ENCODE peak calls at places on chromosomes 6 and 20, in ten cellular contexts. I is thyroid gland; F is naive thymus-derived CD4-positive, alpha-beta T cell; L is CD4-positive, alpha-beta memory T cell; A is kidney epithelial cell; M is GM23248; J is cardiac muscle cell; G is heart left ventricle; W is uterus; D is body of pancreas. C is an unnamed sample. For H3K27me3, the result is how much of the 10 kb centered on the place peaks cover.

GRCh38 chr20:61662946-61663460 is 402.7 kb downstream of the TAF4 start:
- DNase-seq in W (no peak), G (no peak), F (no peak), L (no peak), D (no peak), M (no peak), J (no peak), A (no peak), I (no peak), C (no peak)

GRCh38 chr6:39493174-39493573 is 170.7 kb upstream of the KCNK16 start:
- DNase-seq in A (peak), F (no peak), L (no peak), D (no peak), I (no peak), G (no peak), J (peak), W (no peak), M (peak), C (no peak)

GRCh38 chr6:77072694-77073409 is 390.4 kb downstream of the HTR1B start:
- DNase-seq in A (no peak), M (no peak), I (no peak), W (no peak), J (no peak), L (no peak), G (no peak), F (no peak), D (peak), C (no peak)

GRCh38 chr20:62606551-62607201 is 35.6 kb upstream of the SLCO4A1 start:
- DNase-seq in L (no peak), A (no peak), J (peak), M (peak), F (no peak), I (peak), G (peak), W (peak), D (peak), C (no peak)

GRCh38 chr20:30811896-30812671 is 445.4 kb upstream of the DEFB115 start:
- DNase-seq in G (peak), F (no peak), D (no peak), W (no peak), L (no peak), J (peak), M (peak), A (no peak), I (no peak), C (no peak)

GRCh38 chr6:26660096-26660425 is 515 bp upstream of the ZNF322 start:
- DNase-seq in M (peak), D (no peak), W (no peak), J (peak), G (no peak), F (peak), L (no peak), A (no peak), I (no peak), C (no peak)

GRCh38 chr6:85185977-85186376 is 263.9 kb upstream of the NT5E start:
- DNase-seq in W (no peak), D (no peak), I (no peak), M (peak), F (no peak), J (peak), A (no peak), L (no peak), G (no peak), C (no peak)

GRCh38 chr6:168851460-168852103 is 402.1 kb downstream of the THBS2 start:
- DNase-seq in D (no peak), W (no peak), A (no peak), F (no peak), J (peak), L (no peak), G (no peak), I (no peak), M (peak), C (no peak)

GRCh38 chr20:16378712-16379111 is 194.5 kb downstream of the KIF16B start:
- DNase-seq in F (no peak), M (no peak), A (no peak), L (no peak), D (no peak), G (no peak), J (no peak), I (peak), W (no peak), C (no peak)

GRCh38 chr6:912871-913663 is 220.1 kb upstream of the EXOC2 start:
- DNase-seq in I (peak), D (peak), L (no peak), A (no peak), F (no peak), W (no peak), J (peak), M (peak), G (no peak), C (no peak)

GRCh38 chr6:159414711-159415110 is 245.5 kb downstream of the FNDC1 start:
- DNase-seq in F (no peak), W (no peak), J (no peak), G (no peak), A (no peak), L (no peak), I (no peak), M (no peak), D (no peak), C (no peak)

GRCh38 chr6:38021029-38021428 is 201.5 kb downstream of the ZFAND3 start:
- DNase-seq in L (no peak), M (no peak), G (no peak), D (no peak), J (no peak), F (no peak), W (no peak), I (no peak), A (no peak), C (no peak)

GRCh38 chr6:42449917-42450313 is 1.8 kb downstream of the TRERF1 start:
- DNase-seq in L (no peak), I (no peak), D (no peak), W (no peak), G (no peak), M (peak), A (no peak), J (no peak), F (no peak), C (no peak)

DNA sequence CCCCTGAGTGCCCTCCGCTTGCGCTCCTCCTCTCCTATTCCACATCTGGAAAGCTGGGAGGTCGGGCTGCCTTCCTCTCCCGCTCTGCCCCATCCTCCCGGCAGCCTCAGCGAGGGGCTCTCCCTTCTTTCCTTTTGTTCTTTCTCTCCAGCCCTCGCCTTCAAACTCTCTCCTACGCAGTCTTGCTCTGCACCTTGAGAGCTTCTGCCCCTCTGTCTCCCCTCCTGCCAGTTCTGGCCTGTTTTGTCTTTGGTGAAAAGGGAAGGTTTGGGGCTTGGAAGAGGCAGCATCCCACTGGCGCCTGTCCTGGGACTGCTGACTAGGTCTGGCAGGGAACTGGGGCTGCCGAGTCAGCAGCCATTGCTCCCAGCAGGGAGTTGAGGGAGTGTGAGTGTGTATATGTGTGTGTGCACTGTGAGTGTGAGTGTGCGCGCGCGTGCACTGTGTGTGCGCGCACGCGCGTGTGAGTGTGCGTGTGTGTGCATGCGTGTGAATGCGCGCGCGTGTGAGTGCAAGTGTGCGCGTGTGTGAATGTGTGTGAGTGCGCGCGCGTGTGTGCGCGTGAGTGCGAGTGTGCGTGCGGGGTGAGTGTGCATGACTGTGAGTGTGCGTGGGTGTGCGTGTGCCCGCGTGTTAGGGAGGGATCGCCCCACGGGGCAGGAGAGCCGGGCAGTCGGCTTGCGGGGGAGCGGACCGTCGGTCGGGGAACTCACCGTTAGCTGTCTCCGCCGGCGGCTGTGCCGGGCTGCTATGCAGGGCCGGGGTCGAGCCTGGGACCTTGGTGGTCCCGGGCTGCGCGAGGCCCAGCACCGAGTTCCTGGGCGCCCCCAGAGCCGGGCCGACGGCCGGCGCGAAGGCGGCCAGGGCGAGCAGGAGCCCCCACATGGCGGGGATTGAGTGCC is 488 bp downstream of the CPXM1 start:
- DNase-seq in G (no peak), F (no peak), L (no peak), J (peak), A (no peak), W (no peak), D (no peak), I (no peak), M (peak), C (no peak)
- H3K4me3 ChIP-seq in G (peak), F (peak), L (peak), J (peak), A (peak), W (peak), D (no peak), I (no peak), M (peak), C (peak)

DNA sequence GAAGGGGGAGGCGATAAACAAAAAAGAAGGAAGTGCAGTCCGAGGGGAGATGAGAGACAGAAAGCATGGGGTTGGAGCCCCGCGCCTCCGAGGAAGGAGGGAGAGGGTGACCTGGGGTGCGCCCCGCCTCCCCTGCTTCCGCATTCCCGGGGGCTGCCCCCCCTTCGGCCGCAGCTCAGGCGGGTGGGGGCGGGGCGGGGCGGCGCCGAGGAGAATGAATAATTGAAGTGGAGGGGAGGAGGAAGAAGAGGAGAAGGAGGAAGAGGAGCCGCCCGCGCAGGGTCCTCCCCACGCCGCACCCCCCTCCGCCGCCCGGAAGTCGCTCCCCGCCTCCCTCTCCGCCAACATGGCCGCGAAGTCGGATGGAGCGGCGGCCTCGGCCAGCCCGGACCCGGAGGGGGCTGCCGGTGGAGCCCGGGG is at the start of gene XKR7:
- DNase-seq in G (no peak), A (no peak), I (no peak), D (no peak), W (no peak), J (no peak), M (no peak), L (no peak), F (no peak), C (peak)
- H3K27me3 ChIP-seq in G (under half), A (under half), I (under half), D (under half), W (under half), J (half or more), M (half or more), L (under half), F (under half), C (under half)

DNA sequence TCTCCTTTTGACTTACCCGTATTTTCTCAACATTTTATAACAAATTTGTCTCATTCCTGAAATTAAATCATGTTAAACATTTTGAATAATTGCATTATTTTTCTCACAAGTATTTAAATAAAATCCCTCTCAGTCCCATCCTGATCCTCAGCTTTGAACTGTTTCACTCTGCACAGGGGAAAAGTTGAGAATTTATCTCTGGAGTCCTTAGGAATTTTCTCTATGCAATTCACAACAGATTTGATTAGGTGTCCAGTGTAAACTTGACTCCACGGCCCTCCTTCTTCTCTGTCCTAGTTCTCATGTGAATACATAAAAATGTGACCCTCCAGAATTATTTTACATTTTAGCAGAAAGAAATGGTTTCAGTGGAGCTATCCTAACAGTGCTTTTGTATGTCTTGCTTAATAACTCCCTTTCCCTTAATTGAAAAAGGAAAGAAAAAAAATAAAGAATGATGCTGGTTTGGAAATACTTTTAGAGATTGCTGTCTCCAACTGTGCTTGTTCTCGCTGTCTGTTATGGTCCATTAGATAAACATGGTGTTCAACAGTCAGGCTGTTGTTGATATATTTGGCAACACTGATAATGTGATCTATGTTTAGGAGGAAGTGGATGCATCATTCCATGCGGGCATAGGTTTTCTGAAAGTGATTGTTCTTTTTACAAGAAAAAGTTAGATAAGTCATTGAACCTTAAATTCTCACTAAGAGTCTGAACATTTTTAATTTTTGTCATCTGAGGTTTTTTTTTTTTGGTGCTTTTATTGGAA is 599.3 kb upstream of the CITED2 start:
- DNase-seq in M (peak), D (no peak), I (no peak), J (peak), G (no peak), A (peak), L (no peak), F (no peak), W (no peak), C (no peak)
- H3K4me3 ChIP-seq in M (no peak), D (no peak), I (no peak), J (peak), G (no peak), A (no peak), L (no peak), F (no peak), W (no peak), C (no peak)

GRCh38 chr6:161300823-161301222 is 27.0 kb upstream of the AGPAT4 start:
- DNase-seq in M (peak), A (no peak), F (no peak), L (no peak), G (no peak), D (no peak), J (peak), W (no peak), I (no peak), C (no peak)
- H3K27me3 ChIP-seq in M (under half), A (under half), F (under half), L (under half), G (under half), D (under half), J (under half), W (under half), I (under half), C (under half)

DNA sequence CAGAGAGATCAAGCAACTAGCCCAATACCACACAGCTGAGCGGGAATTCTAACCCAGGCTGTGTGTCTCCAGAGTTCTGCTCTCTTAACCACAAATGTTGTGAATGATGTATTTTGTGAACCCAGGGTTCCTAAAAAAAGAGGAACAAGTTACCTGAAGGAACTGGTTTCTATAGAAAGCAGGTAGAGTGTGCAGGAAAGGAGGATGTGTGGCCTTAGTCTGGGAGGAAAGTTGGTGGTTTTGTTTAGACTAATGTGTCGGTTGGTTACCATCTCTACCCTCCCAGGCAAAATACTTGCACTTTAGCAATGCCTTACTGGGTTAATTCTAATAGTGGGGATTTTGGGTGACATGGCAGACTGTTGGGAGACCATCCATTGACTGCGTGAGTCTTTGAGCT is 143.3 kb downstream of the SCP2D1 start:
- DNase-seq in G (no peak), L (no peak), W (no peak), I (no peak), J (no peak), D (no peak), F (no peak), M (no peak), A (no peak), C (no peak)
- H3K4me3 ChIP-seq in G (no peak), L (no peak), W (no peak), I (no peak), J (no peak), D (no peak), F (no peak), M (no peak), A (no peak), C (no peak)

GRCh38 chr6:32050562-32050961 is 12.3 kb downstream of the CYP21A2 start:
- DNase-seq in F (no peak), D (no peak), M (no peak), J (no peak), W (no peak), L (no peak), I (no peak), A (no peak), G (no peak), C (no peak)
- H3K27me3 ChIP-seq in F (under half), D (under half), M (under half), J (under half), W (under half), L (under half), I (under half), A (half or more), G (under half), C (under half)

DNA sequence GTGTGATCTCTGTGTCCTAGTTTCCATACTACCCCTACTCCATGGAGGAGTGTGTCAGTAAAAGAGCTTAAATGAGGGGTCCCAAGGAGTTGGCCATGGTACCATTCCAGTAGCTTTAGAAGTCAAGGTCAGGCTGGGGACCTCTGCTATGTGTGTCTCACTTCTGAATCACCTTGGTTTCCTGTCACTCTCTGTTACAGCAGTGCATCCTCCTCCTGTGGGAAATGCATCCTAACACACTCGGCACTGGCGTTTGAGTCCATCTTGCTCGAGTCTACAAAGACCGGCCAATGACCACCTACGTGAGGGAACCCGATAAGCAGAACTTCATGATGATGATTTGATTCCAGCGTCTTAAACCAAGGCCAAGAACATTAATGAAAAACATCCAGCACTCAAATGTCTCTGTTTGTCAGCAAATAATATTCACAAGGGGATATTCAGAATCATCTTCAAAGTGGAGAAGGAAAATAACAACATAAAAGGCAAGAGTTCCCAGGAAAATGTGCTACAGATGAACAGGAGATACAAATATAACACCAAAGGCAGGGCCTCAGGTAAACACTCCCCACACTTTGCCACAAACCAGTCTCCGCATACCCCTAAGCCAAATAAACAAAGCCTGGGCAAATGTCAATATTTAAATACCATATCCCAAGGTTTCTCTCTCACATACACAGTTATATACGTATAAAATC is 32.4 kb downstream of the TRAM2 start:
- DNase-seq in G (no peak), M (peak), I (no peak), L (no peak), F (no peak), J (no peak), W (no peak), D (no peak), A (no peak), C (no peak)
- H3K4me3 ChIP-seq in G (no peak), M (peak), I (no peak), L (no peak), F (no peak), J (no peak), W (no peak), D (no peak), A (no peak), C (no peak)

DNA sequence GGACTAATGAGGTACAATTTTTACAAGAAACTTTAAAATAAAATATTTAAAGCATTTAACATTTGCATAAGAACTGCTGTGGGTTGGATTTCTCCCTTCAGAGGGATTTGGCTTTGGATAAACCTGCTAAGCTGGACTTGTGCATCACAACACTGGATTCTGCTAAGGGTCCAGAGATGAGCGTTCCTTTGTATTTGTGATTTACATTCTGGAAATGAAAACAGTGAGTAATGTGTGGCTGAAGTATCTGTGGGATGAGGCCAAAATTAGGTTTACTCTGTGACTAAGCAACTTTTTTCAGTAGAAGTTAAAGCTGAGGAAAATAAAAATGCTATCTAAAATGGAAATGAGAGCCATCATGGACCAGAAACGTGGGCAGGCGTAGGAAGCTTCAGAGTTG is 494.3 kb downstream of the EPM2A start:
- DNase-seq in L (no peak), G (no peak), F (no peak), D (no peak), I (no peak), M (peak), A (no peak), W (no peak), J (peak), C (no peak)
- H3K27me3 ChIP-seq in L (under half), G (under half), F (under half), D (under half), I (under half), M (under half), A (under half), W (under half), J (under half), C (under half)

C was measured in CD8-positive, alpha-beta T cell.